ENCODE peak calls at places on chromosomes 5 and 9, in six cellular contexts. H, J, V, Z, W and C are unnamed samples.

GRCh38 chr5:132489051-132489770 is 1.4 kb downstream of the IRF1 start:
- DNase-seq in H (no peak), J (no peak), V (no peak), Z (no peak), W (no peak), C (no peak)

GRCh38 chr5:9440517-9440916 is 105.4 kb downstream of the SEMA5A start:
- DNase-seq in H (no peak), J (no peak), V (no peak), Z (no peak), W (no peak), C (no peak)

GRCh38 chr9:136578915-136579637 is 33.2 kb upstream of the NOTCH1 start:
- DNase-seq in H (no peak), J (no peak), V (no peak), Z (no peak), W (peak), C (no peak)

GRCh38 chr9:104074876-104075275 is 19.2 kb upstream of the SMC2 start:
- DNase-seq in H (no peak), J (peak), V (no peak), Z (no peak), W (no peak), C (no peak)

GRCh38 chr5:39014544-39014943 is 59.7 kb downstream of the RICTOR start:
- DNase-seq in H (no peak), J (peak), V (no peak), Z (no peak), W (no peak), C (no peak)

GRCh38 chr9:75488714-75489100 is 400.4 kb downstream of the OSTF1 start:
- DNase-seq in H (no peak), J (no peak), V (no peak), Z (no peak), W (no peak), C (no peak)

GRCh38 chr9:72703574-72703973 is 182.2 kb downstream of the TMC1 start:
- DNase-seq in H (no peak), J (no peak), V (peak), Z (no peak), W (no peak), C (no peak)

GRCh38 chr5:153122416-153122815 is 368.1 kb upstream of the GRIA1 start:
- DNase-seq in H (no peak), J (no peak), V (no peak), Z (no peak), W (no peak), C (no peak)

GRCh38 chr9:34332370-34332964 is 3.1 kb downstream of the NUDT2 start:
- DNase-seq in H (peak), J (peak), V (peak), Z (no peak), W (peak), C (no peak)
- TF ChIP-seq CREB1 in H (no peak), J (no peak), V (no peak), Z (no peak), W (no peak), C (no peak)

GRCh38 chr5:15803280-15803679 is 303.3 kb downstream of the FBXL7 start:
- DNase-seq in H (no peak), J (no peak), V (no peak), Z (no peak), W (no peak), C (no peak)

GRCh38 chr5:15807248-15807647 is 307.3 kb downstream of the FBXL7 start:
- DNase-seq in H (no peak), J (no peak), V (no peak), Z (no peak), W (no peak), C (no peak)

GRCh38 chr5:15808577-15808976 is 308.6 kb downstream of the FBXL7 start:
- DNase-seq in H (no peak), J (no peak), V (no peak), Z (no peak), W (no peak), C (no peak)

GRCh38 chr5:15806613-15807012 is 306.6 kb downstream of the FBXL7 start:
- DNase-seq in H (no peak), J (no peak), V (no peak), Z (no peak), W (no peak), C (no peak)

DNA sequence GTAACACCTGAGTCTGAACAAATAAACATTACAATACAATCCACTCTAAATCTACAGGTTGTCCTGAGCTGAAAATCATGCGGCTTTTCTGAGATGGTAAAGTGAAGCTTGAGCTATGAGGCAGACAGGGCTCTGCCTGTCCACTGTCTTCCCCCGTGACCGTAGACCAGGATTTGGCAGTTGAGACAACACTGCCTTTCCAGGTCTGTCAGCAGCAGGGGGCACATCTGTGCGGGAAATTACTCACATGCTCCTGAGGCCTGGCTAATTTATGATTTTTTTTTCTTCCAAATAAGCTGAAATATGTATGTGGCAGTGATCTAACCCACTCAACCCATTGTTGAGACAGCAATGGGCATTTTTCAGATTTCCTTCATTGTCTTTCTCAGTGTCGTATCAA is 307.9 kb downstream of the FBXL7 start:
- DNase-seq in H (no peak), J (no peak), V (no peak), Z (no peak), W (no peak), C (peak)
- TF ChIP-seq CTCF in H (no peak), J (no peak), V (no peak), Z (no peak), W (no peak), C (no peak)

GRCh38 chr5:125412051-125412560 is 665.7 kb upstream of the ZNF608 start:
- DNase-seq in H (peak), J (no peak), V (peak), Z (no peak), W (no peak), C (peak)
- TF ChIP-seq CREB1 in H (no peak), J (no peak), V (peak), Z (no peak), W (no peak), C (no peak)

GRCh38 chr9:124551472-124552339 is 44.5 kb upstream of the NR5A1 start:
- DNase-seq in H (peak), J (peak), V (peak), Z (peak), W (peak), C (peak)
- TF ChIP-seq CTCF in H (peak), J (peak), V (peak), Z (peak), W (peak), C (peak)

GRCh38 chr5:58677650-58678049 is 94.8 kb downstream of the RAB3C start:
- DNase-seq in H (no peak), J (no peak), V (no peak), Z (no peak), W (no peak), C (no peak)
- TF ChIP-seq CREB1 in H (no peak), J (no peak), V (no peak), Z (no peak), W (no peak), C (no peak)

GRCh38 chr9:129415031-129415953 is 205.6 kb downstream of the C9orf50 start:
- DNase-seq in H (no peak), J (peak), V (no peak), Z (no peak), W (no peak), C (no peak)
- TF ChIP-seq CTCF in H (no peak), J (no peak), V (no peak), Z (no peak), W (no peak), C (no peak)

DNA sequence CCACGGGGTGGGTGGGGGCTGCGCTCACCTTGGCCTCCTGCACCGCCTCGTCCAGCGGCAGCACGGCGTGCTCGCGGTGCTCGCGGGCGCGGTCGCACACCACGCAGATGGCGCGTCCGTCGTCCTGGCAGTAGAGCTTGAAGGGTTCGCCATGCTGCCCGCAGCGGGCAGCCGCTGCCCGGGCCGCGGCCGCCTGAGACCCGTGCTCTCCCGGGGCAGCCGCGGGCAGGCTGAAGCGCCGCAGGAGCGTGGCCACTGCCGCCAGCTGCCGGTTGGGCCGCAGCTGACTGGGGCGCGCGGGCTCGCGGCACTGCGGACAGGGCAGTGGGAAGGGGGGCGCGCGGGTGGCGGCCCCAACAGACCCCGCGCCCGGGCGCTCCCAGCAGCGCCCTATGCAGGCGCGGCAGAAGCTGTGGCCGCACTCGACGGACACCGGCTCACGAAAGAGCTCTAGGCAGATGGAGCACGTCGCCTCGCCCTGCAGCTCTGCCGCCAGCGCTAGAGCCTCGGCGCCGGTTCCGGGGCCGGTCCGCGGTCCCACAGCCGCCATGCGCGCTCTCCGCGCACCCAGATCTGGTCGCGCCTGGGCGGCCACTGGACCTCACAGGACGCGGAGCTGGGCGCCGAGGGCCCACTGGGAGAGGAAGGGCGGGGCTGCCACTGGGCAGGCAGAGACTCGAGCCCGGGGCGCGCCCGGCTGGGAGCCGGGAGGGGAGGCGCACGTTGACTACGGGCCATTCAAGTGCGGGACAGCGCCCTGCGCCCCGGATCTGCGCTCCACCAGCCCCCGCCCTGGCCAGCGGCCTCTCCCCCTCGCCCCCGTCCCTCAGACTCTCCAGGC is at the start of gene TRIM7:
- DNase-seq in H (peak), J (no peak), V (no peak), Z (no peak), W (peak), C (peak)
- TF ChIP-seq CREB1 in H (no peak), J (no peak), V (no peak), Z (no peak), W (peak), C (no peak)

DNA sequence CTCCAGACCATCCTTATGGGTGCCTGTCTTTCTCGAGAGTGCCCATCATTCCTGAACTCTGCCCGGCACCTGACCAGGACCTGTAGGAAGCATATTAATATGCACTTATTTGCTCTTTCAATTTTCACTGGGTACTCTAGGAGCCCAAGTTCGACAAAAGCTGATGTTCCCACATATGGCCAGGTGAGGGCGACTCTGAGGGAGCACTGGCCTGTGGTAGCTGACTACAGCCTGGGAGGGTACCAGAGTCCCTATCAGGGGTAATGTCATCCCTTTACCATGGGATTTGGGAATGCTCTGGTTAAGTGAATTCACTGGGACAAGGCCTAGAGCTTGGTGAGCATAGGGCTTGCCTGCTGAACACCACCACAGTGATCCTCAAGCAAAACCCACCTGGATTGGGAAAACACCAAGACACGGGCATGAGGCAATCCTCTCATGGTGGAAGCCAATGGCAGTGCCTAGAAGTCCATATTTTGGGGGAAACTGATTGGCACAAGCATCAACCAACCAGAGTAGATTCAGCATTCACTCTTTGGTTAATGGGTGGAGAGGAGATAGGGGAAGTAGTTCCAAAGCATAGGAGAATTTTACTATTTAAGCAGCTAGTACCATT is 112.2 kb downstream of the MTX3 start:
- DNase-seq in H (peak), J (peak), V (no peak), Z (peak), W (peak), C (peak)
- TF ChIP-seq CTCF in H (peak), J (peak), V (peak), Z (peak), W (peak), C (peak)